ENCODE peak calls at places on chromosomes 1 and 21, in ten cellular contexts. K, Y, V, J, L, B, E, Z, N and W are unnamed samples.

GRCh38 chr21:44702973-44703730 is 6.2 kb downstream of the KRTAP10-12 start:
- DNase-seq in K (no peak), Y (no peak), V (no peak), J (no peak), L (no peak), B (no peak), E (no peak), Z (peak; percentile 6), N (no peak), W (no peak)

GRCh38 chr1:111778541-111779051 is 22.9 kb downstream of the DDX20 start:
- DNase-seq in K (no peak), Y (no peak), V (no peak), J (no peak), L (peak; percentile 25), B (no peak), E (peak; percentile 83), Z (no peak), N (no peak), W (peak; percentile 31)

GRCh38 chr1:222387020-222387816 is 160.7 kb downstream of the HHIPL2 start:
- DNase-seq in K (no peak), Y (peak; percentile 42), V (no peak), J (peak; percentile 8), L (no peak), B (no peak), E (peak; percentile 77), Z (no peak), N (peak; percentile 16), W (peak; percentile 14)

GRCh38 chr1:68229927-68230812 is 2.2 kb downstream of the WLS start:
- DNase-seq in K (peak; percentile 62), Y (no peak), V (no peak), J (peak; percentile 16), L (no peak), B (no peak), E (peak; percentile 38), Z (peak; percentile 47), N (no peak), W (no peak)

GRCh38 chr1:44270666-44271628 is 57.7 kb downstream of the DMAP1 start:
- DNase-seq in K (no peak), Y (no peak), V (no peak), J (peak; percentile 39), L (no peak), B (no peak), E (no peak), Z (no peak), N (no peak), W (no peak)

GRCh38 chr1:53378932-53379661 is 51.2 kb upstream of the LRP8 start:
- DNase-seq in K (no peak), Y (no peak), V (no peak), J (no peak), L (no peak), B (no peak), E (no peak), Z (no peak), N (no peak), W (no peak)

GRCh38 chr1:13543927-13544556 is 30.2 kb upstream of the LRRC38 start:
- DNase-seq in K (no peak), Y (peak; percentile 58), V (no peak), J (peak; percentile 49), L (no peak), B (no peak), E (peak; percentile 10), Z (no peak), N (peak; percentile 42), W (peak; percentile 11)

GRCh38 chr1:51740652-51741051 is 123.8 kb downstream of the OSBPL9 start:
- DNase-seq in K (no peak), Y (no peak), V (no peak), J (no peak), L (no peak), B (no peak), E (no peak), Z (no peak), N (no peak), W (no peak)

GRCh38 chr21:33267250-33267649 is 1.1 kb downstream of the IL10RB start:
- DNase-seq in K (no peak), Y (no peak), V (no peak), J (no peak), L (no peak), B (no peak), E (no peak), Z (no peak), N (no peak), W (no peak)

GRCh38 chr21:36729301-36729970 is 30.5 kb downstream of the SIM2 start:
- DNase-seq in K (no peak), Y (no peak), V (no peak), J (no peak), L (no peak), B (no peak), E (no peak), Z (no peak), N (no peak), W (no peak)

GRCh38 chr1:226034482-226034881 is 28.0 kb upstream of the H3-3A start:
- DNase-seq in K (peak; percentile 100), Y (peak; percentile 81), V (no peak), J (peak; percentile 62), L (no peak), B (no peak), E (no peak), Z (peak; percentile 96), N (no peak), W (no peak)

GRCh38 chr1:39808784-39809517 is 20.3 kb upstream of the BMP8B start:
- DNase-seq in K (no peak), Y (no peak), V (no peak), J (no peak), L (no peak), B (no peak), E (no peak), Z (no peak), N (no peak), W (no peak)

GRCh38 chr21:37452222-37452621 is 85.6 kb downstream of the DYRK1A start:
- DNase-seq in K (peak; percentile 83), Y (no peak), V (no peak), J (peak; percentile 56), L (no peak), B (no peak), E (no peak), Z (peak; percentile 94), N (no peak), W (no peak)

DNA sequence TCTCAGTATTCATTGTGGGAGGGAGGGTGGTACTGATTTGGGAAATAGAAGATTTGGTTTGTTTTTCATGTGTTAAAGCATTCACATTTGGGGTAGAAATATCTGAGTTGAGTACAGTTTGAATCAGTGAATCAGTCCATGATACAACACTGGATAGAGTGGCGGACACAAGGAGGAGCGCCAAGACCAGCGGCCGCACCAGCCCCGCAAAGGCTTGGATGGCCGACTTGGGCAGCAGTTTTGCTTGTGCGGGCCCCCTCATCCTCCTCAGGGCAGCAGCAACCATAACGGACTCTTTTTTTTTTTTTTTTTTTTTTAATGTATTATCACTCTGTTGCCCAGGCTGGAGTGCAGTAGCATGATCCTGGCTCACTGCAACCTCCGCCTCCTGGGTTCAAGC is 20.0 kb upstream of the CDC14A start:
- DNase-seq in K (no peak), Y (no peak), V (no peak), J (no peak), L (no peak), B (no peak), E (no peak), Z (no peak), N (no peak), W (no peak)
- H2AFZ ChIP-seq in K (no peak overlapping the region), Y (no peak overlapping the region), V (no peak overlapping the region), J (no peak overlapping the region), L (no peak overlapping the region), B (no peak overlapping the region), E (no peak overlapping the region), Z (no peak overlapping the region), N (no peak overlapping the region), W (no peak overlapping the region)

GRCh38 chr21:28754127-28754611 is 238.5 kb downstream of the LTN1 start:
- DNase-seq in K (peak; percentile 93), Y (no peak), V (no peak), J (peak; percentile 56), L (no peak), B (no peak), E (no peak), Z (peak; percentile 96), N (no peak), W (no peak)
- H2AFZ ChIP-seq in K (peak overlapping the region; percentile 43), Y (no peak overlapping the region), V (no peak overlapping the region), J (no peak overlapping the region), L (no peak overlapping the region), B (no peak overlapping the region), E (peak overlapping the region; percentile 30), Z (peak overlapping the region; percentile 75), N (no peak overlapping the region), W (peak overlapping the region; percentile 63)

DNA sequence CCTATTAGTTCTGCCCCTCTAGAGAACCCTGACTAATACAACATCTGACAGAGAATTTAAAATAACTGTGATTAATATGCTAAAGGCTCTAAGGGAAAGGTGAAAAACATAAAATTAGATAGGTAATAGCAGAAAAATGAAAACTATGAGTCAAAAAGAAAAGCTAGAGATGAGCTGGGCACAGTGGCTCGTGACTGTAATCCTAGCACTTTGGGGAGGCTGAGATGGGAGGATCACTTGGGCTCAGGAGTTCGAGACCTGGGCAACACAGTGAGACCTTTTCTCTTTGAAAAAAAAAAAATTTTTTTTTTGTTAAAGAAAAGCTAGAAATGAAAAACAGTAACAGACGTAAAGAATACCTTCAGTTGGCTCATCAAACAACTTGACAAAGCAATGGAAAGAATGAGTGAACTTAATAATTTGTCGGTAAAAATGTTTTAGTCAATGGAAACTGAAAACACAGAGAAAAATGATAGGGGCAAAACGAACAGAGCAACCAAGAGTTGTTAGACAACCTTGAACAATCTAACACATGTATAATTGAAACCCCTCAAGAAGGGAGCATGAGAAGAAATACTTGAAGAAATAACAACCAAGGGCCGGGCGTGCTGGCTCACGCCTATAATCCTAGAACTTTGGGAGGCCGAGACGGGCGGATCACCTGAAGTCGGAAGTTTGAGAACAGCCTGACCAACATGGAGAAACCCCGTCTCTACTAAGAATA is 132.9 kb upstream of the GFI1 start:
- DNase-seq in K (no peak), Y (no peak), V (no peak), J (no peak), L (no peak), B (no peak), E (no peak), Z (no peak), N (no peak), W (no peak)
- H2AFZ ChIP-seq in K (no peak overlapping the region), Y (no peak overlapping the region), V (no peak overlapping the region), J (no peak overlapping the region), L (no peak overlapping the region), B (no peak overlapping the region), E (no peak overlapping the region), Z (no peak overlapping the region), N (no peak overlapping the region), W (no peak overlapping the region)

DNA sequence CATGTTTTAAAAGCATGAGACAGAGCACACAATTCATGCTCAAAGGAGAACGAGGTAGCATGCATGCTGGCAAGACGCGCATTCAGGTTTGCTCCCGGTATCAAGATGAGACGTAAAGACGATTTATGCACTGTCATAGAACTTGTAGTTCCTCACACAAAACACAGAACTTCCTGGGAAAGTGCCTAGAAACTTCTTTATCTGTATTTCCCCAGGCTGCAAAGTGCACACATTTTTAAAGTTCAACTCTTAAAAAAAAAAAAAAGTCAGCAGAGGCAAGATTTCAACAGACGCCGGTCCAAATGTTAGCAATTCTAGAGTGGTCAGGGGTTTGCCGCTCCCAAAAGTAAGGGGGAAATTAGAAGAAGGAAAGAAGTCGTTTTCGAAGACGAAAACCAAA is 83.8 kb downstream of the TM2D1 start:
- DNase-seq in K (no peak), Y (no peak), V (no peak), J (no peak), L (no peak), B (no peak), E (no peak), Z (no peak), N (no peak), W (no peak)
- H2AFZ ChIP-seq in K (no peak overlapping the region), Y (peak overlapping the region; percentile 85), V (peak overlapping the region; percentile 72), J (no peak overlapping the region), L (no peak overlapping the region), B (peak overlapping the region; percentile 20), E (peak overlapping the region; percentile 60), Z (no peak overlapping the region), N (peak overlapping the region; percentile 94), W (peak overlapping the region; percentile 60)